ENCODE peak calls at places on chromosomes 13 and 19, in four cellular contexts. O, N, B and G are unnamed samples.

GRCh38 chr19:4380254-4380727 is 20.1 kb downstream of the SH3GL1 start:
- DNase-seq in O (no peak), N (no peak), B (no peak), G (peak; percentile 57)

GRCh38 chr19:39246951-39247669 is 1.5 kb downstream of the IFNL4 start:
- DNase-seq in O (no peak), N (peak; percentile 62), B (no peak), G (no peak)

GRCh38 chr19:51440846-51441409 is 17.3 kb downstream of the SIGLEC8 start:
- DNase-seq in O (no peak), N (no peak), B (no peak), G (no peak)

GRCh38 chr13:74573654-74574053 is 439.4 kb upstream of the KLF12 start:
- DNase-seq in O (no peak), N (peak; percentile 9), B (no peak), G (no peak)

GRCh38 chr19:5364674-5365073 is 24.1 kb upstream of the PTPRS start:
- DNase-seq in N (no peak), O (no peak), B (no peak), G (no peak)

GRCh38 chr13:99417821-99418662 is 83.2 kb upstream of the TM9SF2 start:
- DNase-seq in B (no peak), O (no peak), N (no peak), G (no peak)

GRCh38 chr13:37534181-37534580 is 64.4 kb downstream of the POSTN start:
- DNase-seq in N (no peak), B (no peak), O (peak; percentile 66), G (no peak)

GRCh38 chr19:5096536-5096935 is 127.6 kb downstream of the KDM4B start:
- DNase-seq in O (no peak), N (no peak), B (no peak), G (no peak)